ENCODE peak calls at places on chromosome 7, in nine cellular contexts. One of them, this sample, is unnamed.

GRCh38 chr7:157785021-157785441 is 448.2 kb downstream of the DNAJB6 start:
- DNase-seq in GM20000: no peak
- DNase-seq in AG10803: no peak
- DNase-seq in WTC11: no peak
- DNase-seq in left lung: no peak
- DNase-seq in nephron progenitor cell: no peak
- DNase-seq in colonic mucosa: no peak
- DNase-seq in A549: no peak
- DNase-seq in CD4-positive, alpha-beta T cell: no peak
- DNase-seq in this sample: no peak

GRCh38 chr7:34064511-34065158 is 159.3 kb downstream of the BMPER start:
- DNase-seq in CD4-positive, alpha-beta T cell: no peak
- DNase-seq in AG10803: peak
- DNase-seq in nephron progenitor cell: no peak
- DNase-seq in A549: peak
- DNase-seq in left lung: no peak
- DNase-seq in colonic mucosa: no peak
- DNase-seq in GM20000: no peak
- DNase-seq in WTC11: no peak
- DNase-seq in this sample: no peak

GRCh38 chr7:35908305-35909223 is 107.7 kb downstream of the SEPTIN7 start:
- DNase-seq in left lung: no peak
- DNase-seq in WTC11: no peak
- DNase-seq in colonic mucosa: no peak
- DNase-seq in GM20000: no peak
- DNase-seq in AG10803: no peak
- DNase-seq in CD4-positive, alpha-beta T cell: no peak
- DNase-seq in nephron progenitor cell: no peak
- DNase-seq in A549: no peak
- DNase-seq in this sample: no peak

GRCh38 chr7:102045681-102046372 is 228.4 kb downstream of the CUX1 start:
- DNase-seq in left lung: peak
- DNase-seq in WTC11: no peak
- DNase-seq in CD4-positive, alpha-beta T cell: no peak
- DNase-seq in GM20000: peak
- DNase-seq in nephron progenitor cell: no peak
- DNase-seq in A549: no peak
- DNase-seq in AG10803: no peak
- DNase-seq in colonic mucosa: no peak
- DNase-seq in this sample: no peak

GRCh38 chr7:76069238-76069638 is 21.3 kb downstream of the MDH2 start:
- DNase-seq in WTC11: peak
- DNase-seq in left lung: peak
- DNase-seq in GM20000: peak
- DNase-seq in AG10803: peak
- DNase-seq in nephron progenitor cell: no peak
- DNase-seq in CD4-positive, alpha-beta T cell: no peak
- DNase-seq in A549: peak
- DNase-seq in colonic mucosa: peak
- DNase-seq in this sample: no peak

GRCh38 chr7:110386914-110387313 is 704.0 kb upstream of the LRRN3 start:
- DNase-seq in WTC11: no peak
- DNase-seq in A549: peak
- DNase-seq in GM20000: no peak
- DNase-seq in nephron progenitor cell: no peak
- DNase-seq in AG10803: peak
- DNase-seq in left lung: no peak
- DNase-seq in colonic mucosa: no peak
- DNase-seq in CD4-positive, alpha-beta T cell: no peak
- DNase-seq in this sample: no peak

GRCh38 chr7:131087756-131088658 is 239.7 kb upstream of the MKLN1 start:
- DNase-seq in left lung: no peak
- DNase-seq in CD4-positive, alpha-beta T cell: no peak
- DNase-seq in AG10803: no peak
- DNase-seq in colonic mucosa: no peak
- DNase-seq in nephron progenitor cell: no peak
- DNase-seq in A549: no peak
- DNase-seq in WTC11: no peak
- DNase-seq in GM20000: no peak
- DNase-seq in this sample: no peak

GRCh38 chr7:143126146-143126545 is 5.7 kb upstream of the PIP start:
- DNase-seq in WTC11: no peak
- DNase-seq in A549: peak
- DNase-seq in GM20000: no peak
- DNase-seq in nephron progenitor cell: no peak
- DNase-seq in left lung: no peak
- DNase-seq in AG10803: peak
- DNase-seq in colonic mucosa: no peak
- DNase-seq in CD4-positive, alpha-beta T cell: no peak
- DNase-seq in this sample: no peak

GRCh38 chr7:157907091-157907490 is 570.3 kb downstream of the DNAJB6 start:
- DNase-seq in nephron progenitor cell: no peak
- DNase-seq in GM20000: no peak
- DNase-seq in left lung: no peak
- DNase-seq in colonic mucosa: no peak
- DNase-seq in AG10803: no peak
- DNase-seq in WTC11: no peak
- DNase-seq in A549: no peak
- DNase-seq in CD4-positive, alpha-beta T cell: no peak
- DNase-seq in this sample: no peak

GRCh38 chr7:37987732-37988131 is 67.3 kb downstream of the EPDR1 start:
- DNase-seq in CD4-positive, alpha-beta T cell: no peak
- DNase-seq in WTC11: no peak
- DNase-seq in nephron progenitor cell: no peak
- DNase-seq in AG10803: no peak
- DNase-seq in GM20000: no peak
- DNase-seq in A549: no peak
- DNase-seq in colonic mucosa: peak
- DNase-seq in left lung: no peak
- DNase-seq in this sample: no peak

GRCh38 chr7:93021748-93022147 is 96.0 kb downstream of the SAMD9 start:
- DNase-seq in left lung: no peak
- DNase-seq in colonic mucosa: no peak
- DNase-seq in CD4-positive, alpha-beta T cell: no peak
- DNase-seq in WTC11: no peak
- DNase-seq in GM20000: no peak
- DNase-seq in AG10803: no peak
- DNase-seq in A549: no peak
- DNase-seq in nephron progenitor cell: no peak
- DNase-seq in this sample: no peak

GRCh38 chr7:18531539-18531938 is 36.0 kb downstream of the HDAC9 start:
- DNase-seq in A549: no peak
- DNase-seq in CD4-positive, alpha-beta T cell: no peak
- DNase-seq in AG10803: no peak
- DNase-seq in nephron progenitor cell: no peak
- DNase-seq in GM20000: no peak
- DNase-seq in left lung: no peak
- DNase-seq in WTC11: no peak
- DNase-seq in colonic mucosa: no peak
- DNase-seq in this sample: no peak

GRCh38 chr7:30222519-30223213 is 61.7 kb upstream of the ZNRF2 start:
- DNase-seq in nephron progenitor cell: no peak
- DNase-seq in WTC11: no peak
- DNase-seq in GM20000: no peak
- DNase-seq in A549: no peak
- DNase-seq in left lung: no peak
- DNase-seq in colonic mucosa: no peak
- DNase-seq in CD4-positive, alpha-beta T cell: no peak
- DNase-seq in AG10803: no peak
- DNase-seq in this sample: no peak

GRCh38 chr7:66281678-66282593 is 76.8 kb downstream of the TPST1 start:
- DNase-seq in nephron progenitor cell: no peak
- DNase-seq in WTC11: no peak
- DNase-seq in CD4-positive, alpha-beta T cell: no peak
- DNase-seq in left lung: peak
- DNase-seq in colonic mucosa: no peak
- DNase-seq in AG10803: peak
- DNase-seq in GM20000: no peak
- DNase-seq in A549: no peak
- DNase-seq in this sample: no peak

GRCh38 chr7:154638286-154638685 is 364.6 kb downstream of the PAXIP1 start:
- DNase-seq in colonic mucosa: no peak
- DNase-seq in GM20000: no peak
- DNase-seq in A549: no peak
- DNase-seq in WTC11: no peak
- DNase-seq in AG10803: no peak
- DNase-seq in left lung: no peak
- DNase-seq in CD4-positive, alpha-beta T cell: no peak
- DNase-seq in nephron progenitor cell: no peak
- DNase-seq in this sample: no peak

GRCh38 chr7:154640266-154640865 is 362.6 kb downstream of the PAXIP1 start:
- DNase-seq in nephron progenitor cell: peak
- DNase-seq in left lung: no peak
- DNase-seq in WTC11: no peak
- DNase-seq in AG10803: no peak
- DNase-seq in GM20000: no peak
- DNase-seq in colonic mucosa: no peak
- DNase-seq in A549: peak
- DNase-seq in CD4-positive, alpha-beta T cell: no peak
- DNase-seq in this sample: peak

GRCh38 chr7:154646126-154647013 is 356.6 kb downstream of the PAXIP1 start:
- DNase-seq in GM20000: no peak
- DNase-seq in A549: no peak
- DNase-seq in AG10803: no peak
- DNase-seq in CD4-positive, alpha-beta T cell: no peak
- DNase-seq in colonic mucosa: no peak
- DNase-seq in nephron progenitor cell: no peak
- DNase-seq in WTC11: no peak
- DNase-seq in left lung: no peak
- DNase-seq in this sample: no peak

GRCh38 chr7:154644366-154644765 is 358.6 kb downstream of the PAXIP1 start:
- DNase-seq in left lung: no peak
- DNase-seq in CD4-positive, alpha-beta T cell: no peak
- DNase-seq in nephron progenitor cell: no peak
- DNase-seq in A549: no peak
- DNase-seq in WTC11: no peak
- DNase-seq in GM20000: no peak
- DNase-seq in AG10803: no peak
- DNase-seq in colonic mucosa: no peak
- DNase-seq in this sample: no peak

GRCh38 chr7:154640917-154641316 is 362.0 kb downstream of the PAXIP1 start:
- DNase-seq in GM20000: no peak
- DNase-seq in AG10803: no peak
- DNase-seq in WTC11: no peak
- DNase-seq in nephron progenitor cell: no peak
- DNase-seq in left lung: no peak
- DNase-seq in colonic mucosa: no peak
- DNase-seq in A549: no peak
- DNase-seq in CD4-positive, alpha-beta T cell: no peak
- DNase-seq in this sample: no peak
- TF ChIP-seq CTCF in GM20000: no peak
- TF ChIP-seq CTCF in AG10803: no peak
- TF ChIP-seq CTCF in WTC11: no peak
- TF ChIP-seq CTCF in nephron progenitor cell: no peak
- TF ChIP-seq CTCF in left lung: no peak
- TF ChIP-seq CTCF in colonic mucosa: no peak
- TF ChIP-seq CTCF in A549: no peak
- TF ChIP-seq CTCF in CD4-positive, alpha-beta T cell: no peak
- TF ChIP-seq CTCF in this sample: no peak

GRCh38 chr7:50369408-50370026 is 65.0 kb downstream of the IKZF1 start:
- DNase-seq in A549: no peak
- DNase-seq in GM20000: peak
- DNase-seq in CD4-positive, alpha-beta T cell: no peak
- DNase-seq in AG10803: no peak
- DNase-seq in nephron progenitor cell: peak
- DNase-seq in WTC11: no peak
- DNase-seq in left lung: no peak
- DNase-seq in colonic mucosa: no peak
- DNase-seq in this sample: peak
- TF ChIP-seq CTCF in A549: no peak
- TF ChIP-seq CTCF in GM20000: peak
- TF ChIP-seq CTCF in CD4-positive, alpha-beta T cell: peak
- TF ChIP-seq CTCF in AG10803: peak
- TF ChIP-seq CTCF in nephron progenitor cell: peak
- TF ChIP-seq CTCF in WTC11: peak
- TF ChIP-seq CTCF in left lung: peak
- TF ChIP-seq CTCF in colonic mucosa: peak
- TF ChIP-seq CTCF in this sample: peak

GRCh38 chr7:2104107-2104710 is 128.5 kb downstream of the MAD1L1 start:
- DNase-seq in nephron progenitor cell: peak
- DNase-seq in AG10803: peak
- DNase-seq in CD4-positive, alpha-beta T cell: peak
- DNase-seq in left lung: peak
- DNase-seq in A549: peak
- DNase-seq in colonic mucosa: peak
- DNase-seq in WTC11: peak
- DNase-seq in GM20000: peak
- DNase-seq in this sample: peak
- TF ChIP-seq CTCF in nephron progenitor cell: peak
- TF ChIP-seq CTCF in AG10803: peak
- TF ChIP-seq CTCF in CD4-positive, alpha-beta T cell: peak
- TF ChIP-seq CTCF in left lung: peak
- TF ChIP-seq CTCF in A549: peak
- TF ChIP-seq CTCF in colonic mucosa: peak
- TF ChIP-seq CTCF in WTC11: peak
- TF ChIP-seq CTCF in GM20000: peak
- TF ChIP-seq CTCF in this sample: peak

GRCh38 chr7:73648593-73649332 is 18.9 kb upstream of the VPS37D start:
- DNase-seq in CD4-positive, alpha-beta T cell: no peak
- DNase-seq in nephron progenitor cell: no peak
- DNase-seq in left lung: no peak
- DNase-seq in AG10803: no peak
- DNase-seq in GM20000: no peak
- DNase-seq in colonic mucosa: no peak
- DNase-seq in WTC11: no peak
- DNase-seq in A549: no peak
- DNase-seq in this sample: no peak

GRCh38 chr7:73646785-73647724 is 20.6 kb upstream of the VPS37D start:
- DNase-seq in WTC11: no peak
- DNase-seq in AG10803: no peak
- DNase-seq in CD4-positive, alpha-beta T cell: no peak
- DNase-seq in A549: no peak
- DNase-seq in nephron progenitor cell: no peak
- DNase-seq in colonic mucosa: no peak
- DNase-seq in left lung: no peak
- DNase-seq in GM20000: no peak
- DNase-seq in this sample: no peak

GRCh38 chr7:73650524-73650923 is 17.1 kb upstream of the VPS37D start:
- DNase-seq in colonic mucosa: no peak
- DNase-seq in CD4-positive, alpha-beta T cell: no peak
- DNase-seq in left lung: no peak
- DNase-seq in A549: no peak
- DNase-seq in WTC11: no peak
- DNase-seq in GM20000: no peak
- DNase-seq in nephron progenitor cell: no peak
- DNase-seq in AG10803: no peak
- DNase-seq in this sample: no peak

GRCh38 chr7:73645643-73646182 is 21.4 kb upstream of the MLXIPL start:
- DNase-seq in colonic mucosa: no peak
- DNase-seq in WTC11: no peak
- DNase-seq in AG10803: no peak
- DNase-seq in left lung: no peak
- DNase-seq in GM20000: no peak
- DNase-seq in CD4-positive, alpha-beta T cell: no peak
- DNase-seq in nephron progenitor cell: no peak
- DNase-seq in A549: no peak
- DNase-seq in this sample: no peak

GRCh38 chr7:73647725-73648592 is 19.7 kb upstream of the VPS37D start:
- DNase-seq in CD4-positive, alpha-beta T cell: no peak
- DNase-seq in colonic mucosa: peak
- DNase-seq in nephron progenitor cell: peak
- DNase-seq in left lung: no peak
- DNase-seq in GM20000: peak
- DNase-seq in WTC11: peak
- DNase-seq in A549: peak
- DNase-seq in AG10803: no peak
- DNase-seq in this sample: no peak
- TF ChIP-seq CTCF in CD4-positive, alpha-beta T cell: no peak
- TF ChIP-seq CTCF in colonic mucosa: no peak
- TF ChIP-seq CTCF in nephron progenitor cell: no peak
- TF ChIP-seq CTCF in left lung: no peak
- TF ChIP-seq CTCF in GM20000: no peak
- TF ChIP-seq CTCF in WTC11: no peak
- TF ChIP-seq CTCF in A549: peak
- TF ChIP-seq CTCF in AG10803: no peak
- TF ChIP-seq CTCF in this sample: no peak